ENCODE peak calls at places on chromosomes 12 and 14, in six cellular contexts. One of them, this sample, is unnamed.

GRCh38 chr12:39357046-39357445 is 85.9 kb downstream of the KIF21A start:
- DNase-seq in body of pancreas: no peak
- DNase-seq in mucosa of descending colon: no peak
- DNase-seq in fibroblast of lung: no peak
- DNase-seq in HFFc6: no peak
- DNase-seq in A673: no peak
- DNase-seq in this sample: no peak

GRCh38 chr12:131085125-131085815 is 131.6 kb downstream of the ADGRD1 start:
- DNase-seq in body of pancreas: no peak
- DNase-seq in mucosa of descending colon: no peak
- DNase-seq in fibroblast of lung: no peak
- DNase-seq in HFFc6: no peak
- DNase-seq in A673: no peak
- DNase-seq in this sample: peak

GRCh38 chr12:75888398-75888797 is 143.2 kb downstream of the PHLDA1 start:
- DNase-seq in body of pancreas: no peak
- DNase-seq in mucosa of descending colon: no peak
- DNase-seq in fibroblast of lung: no peak
- DNase-seq in HFFc6: no peak
- DNase-seq in A673: no peak
- DNase-seq in this sample: no peak

GRCh38 chr14:70871863-70872677 is 35.2 kb upstream of the PCNX1 start:
- DNase-seq in body of pancreas: no peak
- DNase-seq in mucosa of descending colon: no peak
- DNase-seq in fibroblast of lung: no peak
- DNase-seq in HFFc6: no peak
- DNase-seq in A673: no peak
- DNase-seq in this sample: no peak

GRCh38 chr14:58822856-58823255 is 185.1 kb downstream of the DACT1 start:
- DNase-seq in body of pancreas: no peak
- DNase-seq in mucosa of descending colon: no peak
- DNase-seq in fibroblast of lung: no peak
- DNase-seq in HFFc6: no peak
- DNase-seq in A673: no peak
- DNase-seq in this sample: no peak

GRCh38 chr12:18970603-18971002 is 158.9 kb upstream of the PLEKHA5 start:
- DNase-seq in body of pancreas: no peak
- DNase-seq in mucosa of descending colon: no peak
- DNase-seq in fibroblast of lung: no peak
- DNase-seq in HFFc6: no peak
- DNase-seq in A673: peak
- DNase-seq in this sample: no peak

GRCh38 chr14:74014299-74014698 is 4.8 kb downstream of the ENTPD5 start:
- DNase-seq in body of pancreas: no peak
- DNase-seq in mucosa of descending colon: no peak
- DNase-seq in fibroblast of lung: peak
- DNase-seq in HFFc6: no peak
- DNase-seq in A673: no peak
- DNase-seq in this sample: no peak

GRCh38 chr12:43338848-43339526 is 213.0 kb downstream of the ADAMTS20 start:
- DNase-seq in body of pancreas: no peak
- DNase-seq in mucosa of descending colon: peak
- DNase-seq in fibroblast of lung: peak
- DNase-seq in HFFc6: peak
- DNase-seq in A673: peak
- DNase-seq in this sample: no peak

GRCh38 chr14:64234877-64235651 is 59.1 kb downstream of the ESR2 start:
- DNase-seq in body of pancreas: peak
- DNase-seq in mucosa of descending colon: no peak
- DNase-seq in fibroblast of lung: peak
- DNase-seq in HFFc6: no peak
- DNase-seq in A673: no peak
- DNase-seq in this sample: peak

GRCh38 chr14:89912667-89913211 is 41.8 kb downstream of the EFCAB11 start:
- DNase-seq in body of pancreas: no peak
- DNase-seq in mucosa of descending colon: peak
- DNase-seq in fibroblast of lung: peak
- DNase-seq in HFFc6: peak
- DNase-seq in A673: peak
- DNase-seq in this sample: no peak

GRCh38 chr14:52694761-52695480 is 437 bp downstream of the ERO1A start:
- DNase-seq in body of pancreas: peak
- DNase-seq in mucosa of descending colon: peak
- DNase-seq in fibroblast of lung: peak
- DNase-seq in HFFc6: peak
- DNase-seq in A673: peak
- DNase-seq in this sample: no peak

GRCh38 chr12:43063642-43064041 is 474.1 kb upstream of the PRICKLE1 start:
- DNase-seq in body of pancreas: no peak
- DNase-seq in mucosa of descending colon: no peak
- DNase-seq in fibroblast of lung: peak
- DNase-seq in HFFc6: no peak
- DNase-seq in A673: no peak
- DNase-seq in this sample: no peak

GRCh38 chr14:75301666-75302325 is 23.2 kb downstream of the FOS start:
- DNase-seq in body of pancreas: peak
- DNase-seq in mucosa of descending colon: peak
- DNase-seq in fibroblast of lung: peak
- DNase-seq in HFFc6: no peak
- DNase-seq in A673: no peak
- DNase-seq in this sample: no peak

GRCh38 chr12:6950944-6951540 is at the start of gene PTPN6:
- DNase-seq in body of pancreas: no peak
- DNase-seq in mucosa of descending colon: peak
- DNase-seq in fibroblast of lung: no peak
- DNase-seq in HFFc6: no peak
- DNase-seq in A673: no peak
- DNase-seq in this sample: no peak

GRCh38 chr12:54404061-54405004 is 14.7 kb downstream of the ITGA5 start:
- DNase-seq in body of pancreas: peak
- DNase-seq in mucosa of descending colon: peak
- DNase-seq in fibroblast of lung: peak
- DNase-seq in HFFc6: peak
- DNase-seq in A673: peak
- DNase-seq in this sample: peak

DNA sequence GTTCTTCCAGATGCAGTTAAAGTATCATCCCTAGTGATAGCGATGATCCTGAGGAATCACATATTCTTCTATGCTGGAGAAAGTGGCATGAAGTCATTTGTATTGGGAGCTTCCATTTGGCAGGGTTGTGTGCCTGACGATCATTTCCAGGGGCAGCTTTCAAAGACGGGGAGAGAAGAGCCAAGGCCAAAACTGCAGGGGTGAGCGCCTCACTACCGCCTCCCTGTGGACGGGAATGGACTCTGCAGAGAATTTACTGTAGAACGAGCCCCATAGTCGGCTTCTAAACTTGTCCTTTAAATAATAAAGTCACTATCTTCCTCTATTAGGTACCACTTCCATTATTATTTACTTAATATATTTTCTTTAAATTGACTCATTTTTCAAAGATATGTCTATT is 555.9 kb upstream of the TMEM132C start:
- DNase-seq in body of pancreas: no peak
- DNase-seq in mucosa of descending colon: no peak
- DNase-seq in fibroblast of lung: no peak
- DNase-seq in HFFc6: no peak
- DNase-seq in A673: no peak
- DNase-seq in this sample: no peak
- TF ChIP-seq CTCF in body of pancreas: no peak
- TF ChIP-seq CTCF in mucosa of descending colon: no peak
- TF ChIP-seq CTCF in fibroblast of lung: peak
- TF ChIP-seq CTCF in HFFc6: peak
- TF ChIP-seq CTCF in A673: peak
- TF ChIP-seq CTCF in this sample: peak

GRCh38 chr14:69611264-69612013 is at the start of gene SUSD6:
- DNase-seq in body of pancreas: peak
- DNase-seq in mucosa of descending colon: peak
- DNase-seq in fibroblast of lung: peak
- DNase-seq in HFFc6: peak
- DNase-seq in A673: peak
- DNase-seq in this sample: peak

GRCh38 chr14:69612014-69612758 is 790 bp downstream of the SUSD6 start:
- DNase-seq in body of pancreas: peak
- DNase-seq in mucosa of descending colon: peak
- DNase-seq in fibroblast of lung: peak
- DNase-seq in HFFc6: no peak
- DNase-seq in A673: peak
- DNase-seq in this sample: peak

GRCh38 chr14:69613312-69614073 is 2.1 kb downstream of the SUSD6 start:
- DNase-seq in body of pancreas: no peak
- DNase-seq in mucosa of descending colon: no peak
- DNase-seq in fibroblast of lung: no peak
- DNase-seq in HFFc6: no peak
- DNase-seq in A673: no peak
- DNase-seq in this sample: no peak

GRCh38 chr14:69614592-69614991 is 3.2 kb downstream of the SUSD6 start:
- DNase-seq in body of pancreas: no peak
- DNase-seq in mucosa of descending colon: peak
- DNase-seq in fibroblast of lung: no peak
- DNase-seq in HFFc6: no peak
- DNase-seq in A673: no peak
- DNase-seq in this sample: no peak

DNA sequence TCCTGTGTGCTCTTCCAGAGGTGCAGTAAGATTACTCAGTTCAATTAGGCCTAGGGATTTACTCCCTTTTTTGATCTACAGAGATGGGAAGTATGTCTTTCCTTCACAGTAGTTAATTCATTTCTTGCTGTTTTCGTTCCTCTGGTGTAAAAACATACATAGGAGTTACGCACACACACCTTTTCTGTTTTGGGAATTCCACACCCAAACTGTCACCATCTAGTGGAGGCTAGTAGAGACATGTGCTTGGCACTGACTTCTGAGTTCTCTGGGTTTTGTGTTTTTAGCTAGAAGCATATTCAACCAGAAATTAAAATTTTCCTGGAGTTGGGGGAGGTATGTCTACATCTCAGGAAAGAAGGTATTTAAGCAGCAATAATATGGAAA is 1.4 kb downstream of the SUSD6 start:
- DNase-seq in body of pancreas: no peak
- DNase-seq in mucosa of descending colon: no peak
- DNase-seq in fibroblast of lung: no peak
- DNase-seq in HFFc6: peak
- DNase-seq in A673: peak
- DNase-seq in this sample: no peak
- TF ChIP-seq CTCF in body of pancreas: no peak
- TF ChIP-seq CTCF in mucosa of descending colon: no peak
- TF ChIP-seq CTCF in fibroblast of lung: no peak
- TF ChIP-seq CTCF in HFFc6: peak
- TF ChIP-seq CTCF in A673: peak
- TF ChIP-seq CTCF in this sample: no peak

DNA sequence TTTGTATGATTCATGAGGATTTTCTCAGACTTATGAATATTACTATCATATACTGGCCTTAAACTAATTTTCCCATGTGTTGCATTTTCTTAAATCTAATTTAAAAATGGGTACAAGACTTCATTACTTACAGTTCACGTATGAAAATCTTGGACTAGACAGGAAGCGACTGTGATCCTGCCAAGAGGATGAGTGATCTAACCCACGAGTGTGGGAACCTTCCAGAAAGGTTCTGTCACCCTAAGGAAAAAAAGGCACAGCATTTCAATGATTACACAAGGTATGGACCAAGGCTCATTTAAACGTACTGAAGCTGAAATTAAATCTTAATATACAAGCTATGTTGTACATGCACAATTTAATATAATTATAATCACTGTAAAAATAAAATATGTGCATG is 293.5 kb upstream of the DIO2 start:
- DNase-seq in body of pancreas: no peak
- DNase-seq in mucosa of descending colon: no peak
- DNase-seq in fibroblast of lung: no peak
- DNase-seq in HFFc6: no peak
- DNase-seq in A673: no peak
- DNase-seq in this sample: no peak
- TF ChIP-seq CTCF in body of pancreas: no peak
- TF ChIP-seq CTCF in mucosa of descending colon: no peak
- TF ChIP-seq CTCF in fibroblast of lung: no peak
- TF ChIP-seq CTCF in HFFc6: no peak
- TF ChIP-seq CTCF in A673: no peak
- TF ChIP-seq CTCF in this sample: no peak

GRCh38 chr12:23055004-23055403 is 430.0 kb downstream of the ETNK1 start:
- DNase-seq in body of pancreas: no peak
- DNase-seq in mucosa of descending colon: peak
- DNase-seq in fibroblast of lung: peak
- DNase-seq in HFFc6: no peak
- DNase-seq in A673: peak
- DNase-seq in this sample: peak
- TF ChIP-seq CTCF in body of pancreas: no peak
- TF ChIP-seq CTCF in mucosa of descending colon: no peak
- TF ChIP-seq CTCF in fibroblast of lung: no peak
- TF ChIP-seq CTCF in HFFc6: peak
- TF ChIP-seq CTCF in A673: peak
- TF ChIP-seq CTCF in this sample: peak

GRCh38 chr12:91180162-91180561 is 2.5 kb downstream of the DCN start:
- DNase-seq in body of pancreas: no peak
- DNase-seq in mucosa of descending colon: no peak
- DNase-seq in fibroblast of lung: no peak
- DNase-seq in HFFc6: no peak
- DNase-seq in A673: no peak
- DNase-seq in this sample: no peak

GRCh38 chr12:91177380-91177779 is 5.2 kb downstream of the DCN start:
- DNase-seq in body of pancreas: no peak
- DNase-seq in mucosa of descending colon: no peak
- DNase-seq in fibroblast of lung: no peak
- DNase-seq in HFFc6: peak
- DNase-seq in A673: no peak
- DNase-seq in this sample: no peak

GRCh38 chr12:91179315-91179714 is 3.3 kb downstream of the DCN start:
- DNase-seq in body of pancreas: no peak
- DNase-seq in mucosa of descending colon: no peak
- DNase-seq in fibroblast of lung: peak
- DNase-seq in HFFc6: peak
- DNase-seq in A673: no peak
- DNase-seq in this sample: no peak

GRCh38 chr12:91178801-91179200 is 3.8 kb downstream of the DCN start:
- DNase-seq in body of pancreas: no peak
- DNase-seq in mucosa of descending colon: no peak
- DNase-seq in fibroblast of lung: no peak
- DNase-seq in HFFc6: no peak
- DNase-seq in A673: no peak
- DNase-seq in this sample: no peak

DNA sequence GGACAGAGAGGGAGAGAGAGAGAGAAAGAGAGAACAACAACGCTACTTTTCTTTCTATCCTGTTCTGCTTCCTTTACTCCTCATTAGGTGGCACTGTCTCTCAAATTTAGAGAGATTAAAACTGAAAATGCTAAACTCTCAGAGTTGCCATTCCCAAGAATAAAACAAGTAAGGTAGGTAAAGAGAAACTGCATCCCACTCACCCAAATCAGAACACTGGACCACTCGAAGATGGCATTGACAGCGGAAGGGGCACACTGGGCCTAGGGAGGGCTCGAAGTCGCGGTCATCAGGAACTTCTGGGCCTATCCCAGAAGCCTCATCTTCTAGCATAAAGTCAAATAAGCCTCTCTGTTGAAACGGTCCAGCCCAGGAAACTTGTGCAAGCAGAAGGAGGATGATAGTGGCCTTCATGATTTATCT is 4.5 kb downstream of the DCN start:
- DNase-seq in body of pancreas: no peak
- DNase-seq in mucosa of descending colon: no peak
- DNase-seq in fibroblast of lung: peak
- DNase-seq in HFFc6: peak
- DNase-seq in A673: peak
- DNase-seq in this sample: no peak
- TF ChIP-seq CTCF in body of pancreas: peak
- TF ChIP-seq CTCF in mucosa of descending colon: no peak
- TF ChIP-seq CTCF in fibroblast of lung: peak
- TF ChIP-seq CTCF in HFFc6: peak
- TF ChIP-seq CTCF in A673: peak
- TF ChIP-seq CTCF in this sample: no peak